ENCODE peak calls at places on chromosome 16, in five cellular contexts. U is tibial nerve, V is mesothelial cell of epicardium, W is A549, K is fibroblast of the aortic adventitia. S is an unnamed sample.

GRCh38 chr16:88533381-88533831 is 36.8 kb upstream of the ZC3H18 start:
- DNase-seq in U (no peak), V (no peak), W (no peak), K (no peak), S (no peak)

GRCh38 chr16:13421726-13422125 is 498.2 kb upstream of the ERCC4 start:
- DNase-seq in U (no peak), V (no peak), W (no peak), K (no peak), S (no peak)

GRCh38 chr16:14070555-14070876 is 603 bp upstream of the MRTFB start:
- DNase-seq in U (no peak), V (no peak), W (no peak), K (no peak), S (no peak)

GRCh38 chr16:84555418-84556196 is 51.1 kb upstream of the MEAK7 start:
- DNase-seq in U (no peak), V (no peak), W (no peak), K (no peak), S (peak)

GRCh38 chr16:27228621-27229501 is 25.5 kb downstream of the KDM8 start:
- DNase-seq in U (no peak), V (no peak), W (no peak), K (no peak), S (no peak)

GRCh38 chr16:48897698-48898205 is 287.8 kb upstream of the N4BP1 start:
- DNase-seq in U (no peak), V (no peak), W (no peak), K (no peak), S (no peak)

GRCh38 chr16:9047689-9048301 is 43.6 kb upstream of the HAPSTR1 start:
- DNase-seq in U (peak), V (no peak), W (peak), K (peak), S (peak)

GRCh38 chr16:83433201-83433600 is 374.6 kb upstream of the HSBP1 start:
- DNase-seq in U (no peak), V (no peak), W (no peak), K (peak), S (no peak)

GRCh38 chr16:67186550-67186950 is 2.8 kb upstream of the MATCAP1 start:
- DNase-seq in U (no peak), V (no peak), W (no peak), K (no peak), S (no peak)

GRCh38 chr16:268141-269053 is 7.3 kb downstream of the RGS11 start:
- DNase-seq in U (no peak), V (peak), W (no peak), K (no peak), S (no peak)

GRCh38 chr16:68311316-68311620 is 449 bp downstream of the PRMT7 start:
- DNase-seq in U (no peak), V (no peak), W (no peak), K (no peak), S (no peak)

GRCh38 chr16:28291651-28292626 is at the start of gene SBK1:
- DNase-seq in U (peak), V (peak), W (peak), K (peak), S (peak)

GRCh38 chr16:24139282-24139681 is 116.9 kb upstream of the CACNG3 start:
- DNase-seq in U (no peak), V (no peak), W (no peak), K (no peak), S (no peak)

GRCh38 chr16:25066747-25067631 is 44.6 kb upstream of the LCMT1 start:
- DNase-seq in U (peak), V (peak), W (peak), K (peak), S (peak)

GRCh38 chr16:16178455-16179162 is 44.7 kb downstream of the ABCC6 start:
- DNase-seq in U (no peak), V (no peak), W (no peak), K (no peak), S (no peak)

GRCh38 chr16:2053211-2053610 is 5.4 kb downstream of the TSC2 start:
- DNase-seq in U (no peak), V (no peak), W (no peak), K (no peak), S (no peak)

GRCh38 chr16:75927824-75928223 is 201.5 kb upstream of the CPHXL start:
- DNase-seq in U (no peak), V (no peak), W (no peak), K (no peak), S (no peak)

DNA sequence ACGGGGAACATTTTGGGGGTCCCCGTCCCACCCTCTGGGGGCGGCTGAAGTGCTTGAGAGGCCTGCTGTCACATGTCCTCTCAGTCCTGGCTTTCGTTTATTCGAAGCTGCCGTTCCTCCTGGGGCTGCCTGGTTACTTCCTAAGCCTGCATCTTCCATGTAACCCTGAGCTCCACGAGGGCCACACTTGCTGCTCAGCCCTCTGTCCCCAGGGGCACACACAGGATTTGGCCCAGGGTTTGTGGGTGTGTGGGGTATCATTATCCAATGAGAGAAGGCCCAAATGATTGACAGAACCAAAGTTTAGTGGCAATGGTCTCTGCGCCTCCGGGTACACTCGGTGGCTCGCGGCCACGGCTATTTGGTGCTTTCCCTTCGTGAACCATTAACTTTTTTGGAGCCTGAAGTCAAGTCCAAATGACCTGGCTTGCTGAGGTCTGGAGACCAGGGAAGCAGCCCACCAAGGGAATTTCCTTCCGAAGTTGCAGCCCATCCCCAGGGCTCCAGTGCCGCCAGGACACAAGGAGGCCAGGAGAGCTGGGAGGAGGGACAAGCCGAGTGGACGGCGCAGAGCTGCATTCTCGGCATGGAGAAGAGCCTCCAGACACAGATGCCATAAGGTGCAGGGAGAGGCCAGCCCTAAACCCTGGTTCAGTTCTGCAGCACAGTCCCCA is 131.4 kb upstream of the FOXF1 start:
- DNase-seq in U (no peak), V (no peak), W (no peak), K (no peak), S (no peak)
- TF ChIP-seq CTCF in U (no peak), V (no peak), W (no peak), K (no peak), S (no peak)

DNA sequence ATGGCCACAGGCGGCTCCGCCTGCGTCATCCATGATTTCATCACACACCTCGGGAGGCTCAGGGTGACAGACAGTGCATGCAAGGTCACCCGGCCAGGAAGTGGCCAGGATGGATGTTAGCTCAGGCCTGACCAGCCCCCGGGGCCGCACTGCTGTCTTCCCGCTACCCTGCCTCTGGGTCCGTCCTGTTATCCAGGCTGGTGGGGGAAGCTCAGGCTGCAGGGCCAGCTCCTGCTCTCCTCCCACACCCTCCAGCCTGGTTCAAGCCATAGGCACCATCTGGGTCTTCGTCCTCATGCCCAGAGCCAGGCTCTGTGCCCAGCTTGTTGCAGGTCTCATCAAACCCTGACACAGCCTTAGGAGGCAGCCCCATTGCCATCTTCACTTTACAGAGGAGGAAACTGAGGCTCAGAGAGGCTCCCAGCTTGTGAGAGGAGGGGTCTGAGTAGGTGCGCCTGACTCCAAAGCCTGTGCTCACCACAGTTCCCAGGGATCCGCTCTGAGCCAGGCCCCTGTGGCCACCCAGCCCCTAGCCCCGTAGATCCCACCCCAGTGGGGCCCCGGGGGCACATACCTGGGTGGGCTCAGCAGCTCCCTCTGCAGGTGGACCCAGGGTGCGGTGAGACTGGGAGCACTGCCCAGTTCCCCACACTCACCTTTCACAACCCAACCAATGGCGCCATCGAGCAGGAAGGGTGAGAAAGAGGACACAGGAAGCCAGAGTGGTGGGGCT is 414 bp upstream of the ADGRG3 start:
- DNase-seq in U (no peak), V (no peak), W (peak), K (no peak), S (no peak)
- TF ChIP-seq CTCF in U (no peak), V (no peak), W (no peak), K (no peak), S (peak)

GRCh38 chr16:85979605-85980004 is 80.6 kb downstream of the IRF8 start:
- DNase-seq in U (no peak), V (no peak), W (peak), K (no peak), S (no peak)
- TF ChIP-seq CTCF in U (no peak), V (no peak), W (no peak), K (no peak), S (no peak)

DNA sequence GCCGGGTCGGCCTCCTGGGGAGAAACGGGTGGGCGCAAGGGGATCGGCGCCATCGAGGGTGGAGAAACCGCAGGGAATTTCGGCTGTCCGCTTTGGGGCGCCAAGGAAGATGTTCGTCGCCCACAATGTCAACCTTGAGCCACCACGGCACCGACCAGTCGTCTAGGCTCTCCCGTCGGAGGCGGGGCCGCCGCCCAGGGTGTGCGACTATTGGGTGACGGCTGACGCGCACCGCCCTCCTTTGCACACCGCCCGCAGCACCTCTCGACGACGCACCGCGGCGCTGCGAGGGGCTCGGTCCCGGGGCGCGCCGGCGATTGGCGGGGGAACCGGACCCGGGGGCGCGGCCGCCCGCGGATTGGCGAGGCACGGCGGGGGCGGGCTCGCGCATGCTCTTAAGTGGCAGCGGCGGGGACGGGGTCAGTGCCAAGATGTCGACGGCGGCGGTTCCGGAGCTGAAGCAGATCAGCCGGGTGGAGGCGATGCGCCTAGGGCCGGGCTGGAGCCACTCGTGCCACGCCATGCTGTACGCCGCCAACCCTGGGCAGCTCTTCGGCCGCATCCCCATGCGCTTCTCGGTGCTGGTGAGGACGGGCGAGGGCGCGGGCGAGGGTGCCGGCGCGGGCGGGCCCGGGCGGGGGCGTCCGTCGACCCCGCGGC is at the start of gene NUDT16L1:
- DNase-seq in U (peak), V (peak), W (peak), K (peak), S (peak)
- TF ChIP-seq CTCF in U (peak), V (no peak), W (no peak), K (peak), S (peak)

GRCh38 chr16:29951966-29952365 is 9.9 kb upstream of the TMEM219 start:
- DNase-seq in U (no peak), V (no peak), W (peak), K (no peak), S (no peak)
- TF ChIP-seq CTCF in U (no peak), V (no peak), W (no peak), K (peak), S (no peak)

GRCh38 chr16:81878529-81878928 is 99.4 kb downstream of the PLCG2 start:
- DNase-seq in U (no peak), V (no peak), W (no peak), K (no peak), S (no peak)

GRCh38 chr16:81882559-81882958 is 103.5 kb downstream of the PLCG2 start:
- DNase-seq in U (no peak), V (no peak), W (no peak), K (no peak), S (no peak)

GRCh38 chr16:81881228-81881627 is 102.1 kb downstream of the PLCG2 start:
- DNase-seq in U (no peak), V (no peak), W (no peak), K (no peak), S (no peak)

GRCh38 chr16:81880816-81881215 is 101.7 kb downstream of the PLCG2 start:
- DNase-seq in U (no peak), V (no peak), W (no peak), K (no peak), S (no peak)

DNA sequence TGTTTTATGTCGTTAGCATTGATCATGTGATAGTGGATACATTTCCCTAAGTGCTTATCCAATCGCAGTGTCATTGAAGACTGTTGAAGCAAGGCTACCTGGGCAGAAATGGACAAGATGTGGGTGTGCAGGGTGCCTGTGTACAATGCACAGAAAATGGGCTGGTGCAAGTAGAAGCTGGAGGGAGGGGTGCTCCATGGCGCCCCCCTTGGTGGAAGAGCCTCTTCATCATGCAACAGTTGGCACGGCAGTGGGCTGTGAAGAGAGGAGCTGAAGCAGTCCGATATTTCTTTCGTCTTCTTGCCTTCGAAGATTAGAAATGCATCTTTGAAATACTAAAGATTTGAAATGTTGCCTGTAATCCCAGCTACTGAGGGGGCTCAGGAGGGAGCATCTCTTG is 100.5 kb downstream of the PLCG2 start:
- DNase-seq in U (no peak), V (no peak), W (no peak), K (no peak), S (no peak)
- TF ChIP-seq CTCF in U (no peak), V (no peak), W (no peak), K (no peak), S (no peak)

GRCh38 chr16:56658476-56658875 is 717 bp downstream of the MT1F start:
- DNase-seq in U (no peak), V (no peak), W (no peak), K (no peak), S (no peak)
- TF ChIP-seq CTCF in U (no peak), V (no peak), W (no peak), K (no peak), S (no peak)

DNA sequence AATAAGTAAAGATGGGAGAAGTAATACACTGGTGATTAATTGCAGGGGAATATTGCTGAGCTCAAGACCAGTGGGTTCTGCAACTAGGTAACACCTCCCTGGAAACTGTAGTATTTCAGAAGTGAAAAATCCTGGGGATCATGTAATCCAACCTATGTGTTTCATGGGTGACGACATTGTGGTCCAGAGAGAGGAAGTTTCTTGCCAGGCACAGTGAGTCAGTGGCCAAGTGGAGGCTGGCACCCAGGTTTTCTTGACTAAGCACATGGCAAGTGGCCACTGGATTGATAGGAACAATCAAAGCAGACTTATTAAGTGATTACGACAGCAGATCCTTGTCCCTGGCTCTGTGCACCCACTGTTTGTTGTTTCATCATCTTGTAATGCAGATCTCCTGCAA is 14.6 kb upstream of the CIITA start:
- DNase-seq in U (no peak), V (no peak), W (peak), K (peak), S (no peak)
- TF ChIP-seq CTCF in U (no peak), V (no peak), W (no peak), K (no peak), S (no peak)

GRCh38 chr16:50393461-50394214 is 24.9 kb upstream of the BRD7 start:
- DNase-seq in U (no peak), V (no peak), W (no peak), K (no peak), S (no peak)
- TF ChIP-seq CTCF in U (no peak), V (no peak), W (no peak), K (no peak), S (no peak)

DNA sequence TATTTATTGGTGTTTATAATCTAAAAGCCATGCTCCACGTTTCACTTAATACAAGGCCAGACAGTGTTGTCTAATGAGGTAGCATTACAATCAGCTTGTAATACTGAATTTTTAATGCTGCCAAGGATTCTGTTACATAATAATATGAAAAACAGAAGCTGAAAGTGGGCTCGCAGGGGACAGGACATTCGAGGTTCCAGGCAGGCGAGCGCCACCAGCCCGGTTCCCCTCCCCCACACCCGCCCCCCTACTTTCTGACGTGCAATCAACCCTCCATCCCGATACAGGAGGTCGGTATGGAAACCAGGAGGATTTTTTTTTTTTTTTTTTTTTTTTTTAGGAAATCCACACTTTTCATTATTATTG is 6.2 kb upstream of the ZFHX3 start:
- DNase-seq in U (no peak), V (no peak), W (peak), K (peak), S (no peak)
- TF ChIP-seq CTCF in U (no peak), V (no peak), W (peak), K (no peak), S (no peak)

S was measured in neural crest cell.